ENCODE peak calls at places on chromosome 16, in four cellular contexts. One of them, this sample, is unnamed.

GRCh38 chr16:84294196-84295142 is at the start of gene WFDC1:
- DNase-seq in activated CD4-positive, alpha-beta T cell treated with anti-CD3 and anti-CD28 coated beads, Interleukin-2, amount 50 U/mL, for 24 hours: no peak
- DNase-seq in SHP77: no peak
- DNase-seq in hypothalamus: no peak
- DNase-seq in this sample: no peak

GRCh38 chr16:30958164-30959083 is 870 bp downstream of the SETD1A start:
- DNase-seq in activated CD4-positive, alpha-beta T cell treated with anti-CD3 and anti-CD28 coated beads, Interleukin-2, amount 50 U/mL, for 24 hours: peak
- DNase-seq in SHP77: peak
- DNase-seq in hypothalamus: no peak
- DNase-seq in this sample: no peak

GRCh38 chr16:87390641-87391323 is 1.4 kb upstream of the MAP1LC3B start:
- DNase-seq in activated CD4-positive, alpha-beta T cell treated with anti-CD3 and anti-CD28 coated beads, Interleukin-2, amount 50 U/mL, for 24 hours: no peak
- DNase-seq in SHP77: no peak
- DNase-seq in hypothalamus: no peak
- DNase-seq in this sample: no peak

GRCh38 chr16:12716658-12717057 is 87.0 kb downstream of the CPPED1 start:
- DNase-seq in activated CD4-positive, alpha-beta T cell treated with anti-CD3 and anti-CD28 coated beads, Interleukin-2, amount 50 U/mL, for 24 hours: no peak
- DNase-seq in SHP77: no peak
- DNase-seq in hypothalamus: no peak
- DNase-seq in this sample: no peak

GRCh38 chr16:25922438-25922837 is 230.7 kb downstream of the HS3ST4 start:
- DNase-seq in activated CD4-positive, alpha-beta T cell treated with anti-CD3 and anti-CD28 coated beads, Interleukin-2, amount 50 U/mL, for 24 hours: no peak
- DNase-seq in SHP77: peak
- DNase-seq in hypothalamus: no peak
- DNase-seq in this sample: no peak

GRCh38 chr16:77696149-77696548 is 26.2 kb upstream of the NUDT7 start:
- DNase-seq in activated CD4-positive, alpha-beta T cell treated with anti-CD3 and anti-CD28 coated beads, Interleukin-2, amount 50 U/mL, for 24 hours: no peak
- DNase-seq in SHP77: no peak
- DNase-seq in hypothalamus: no peak
- DNase-seq in this sample: no peak

GRCh38 chr16:83943516-83944050 is 9.5 kb upstream of the OSGIN1 start:
- DNase-seq in activated CD4-positive, alpha-beta T cell treated with anti-CD3 and anti-CD28 coated beads, Interleukin-2, amount 50 U/mL, for 24 hours: no peak
- DNase-seq in SHP77: no peak
- DNase-seq in hypothalamus: no peak
- DNase-seq in this sample: no peak

GRCh38 chr16:81324808-81325207 is 10.0 kb downstream of the GAN start:
- DNase-seq in activated CD4-positive, alpha-beta T cell treated with anti-CD3 and anti-CD28 coated beads, Interleukin-2, amount 50 U/mL, for 24 hours: no peak
- DNase-seq in SHP77: no peak
- DNase-seq in hypothalamus: no peak
- DNase-seq in this sample: no peak

GRCh38 chr16:67198238-67198734 is 645 bp upstream of the ELMO3 start:
- DNase-seq in activated CD4-positive, alpha-beta T cell treated with anti-CD3 and anti-CD28 coated beads, Interleukin-2, amount 50 U/mL, for 24 hours: no peak
- DNase-seq in SHP77: peak
- DNase-seq in hypothalamus: no peak
- DNase-seq in this sample: no peak

GRCh38 chr16:726438-727290 is at the start of the genes CCDC78 and HAGHL:
- DNase-seq in activated CD4-positive, alpha-beta T cell treated with anti-CD3 and anti-CD28 coated beads, Interleukin-2, amount 50 U/mL, for 24 hours: peak
- DNase-seq in SHP77: peak
- DNase-seq in hypothalamus: no peak
- DNase-seq in this sample: peak